ENCODE peak calls at places on chromosomes 12 and 14, in ten cellular contexts. U is CD4-positive, alpha-beta T cell; Y is astrocyte of the spinal cord; G is ureter; S is spleen; W is posterior cingulate gyrus; C is stimulated activated CD4-positive, alpha-beta T cell treated with anti-CD3 and anti-CD28 coated beads, Interleukin-2, amount 100 ng/mL, for 48 hours; H is GM23338; Z is T-helper 1 cell; E is AG10803. T is an unnamed sample.

GRCh38 chr12:62205348-62205747 is 54.9 kb upstream of the USP15 start:
- DNase-seq in Y (no peak), C (no peak), G (no peak), H (no peak), E (no peak), W (no peak), S (no peak), U (no peak), Z (no peak), T (no peak)

GRCh38 chr12:78918221-78918620 is 53.6 kb downstream of the SYT1 start:
- DNase-seq in S (no peak), H (no peak), W (no peak), Y (no peak), G (no peak), U (no peak), E (no peak), C (no peak), Z (no peak), T (no peak)

GRCh38 chr12:120102189-120103043 is 14.1 kb downstream of the RAB35 start:
- DNase-seq in H (peak), G (no peak), U (no peak), Z (no peak), C (no peak), S (no peak), E (no peak), Y (no peak), W (no peak), T (no peak)

GRCh38 chr12:122596838-122597237 is 69.8 kb downstream of the KNTC1 start:
- DNase-seq in C (no peak), W (no peak), H (no peak), S (no peak), E (no peak), Z (no peak), G (no peak), Y (no peak), U (no peak), T (no peak)

GRCh38 chr14:60931206-60931605 is 49.7 kb downstream of the TRMT5 start:
- DNase-seq in G (no peak), W (no peak), Y (peak), S (no peak), H (no peak), C (no peak), E (no peak), Z (no peak), U (no peak), T (no peak)

GRCh38 chr12:102824218-102824835 is 92.7 kb downstream of the PAH start:
- DNase-seq in Y (peak), G (no peak), E (peak), H (peak), C (no peak), S (peak), W (no peak), U (no peak), Z (no peak), T (peak)

GRCh38 chr12:22981711-22982110 is 356.7 kb downstream of the ETNK1 start:
- DNase-seq in H (peak), Y (peak), E (peak), Z (no peak), G (no peak), U (no peak), C (no peak), W (no peak), S (no peak), T (no peak)

GRCh38 chr14:64759555-64759938 is 55.3 kb downstream of the PLEKHG3 start:
- DNase-seq in C (no peak), W (no peak), G (no peak), S (peak), Y (no peak), E (no peak), H (no peak), U (no peak), Z (no peak), T (no peak)

GRCh38 chr12:55068416-55069010 is 48.7 kb downstream of the NEUROD4 start:
- DNase-seq in Z (peak), E (peak), U (no peak), H (peak), S (no peak), C (no peak), W (no peak), Y (peak), G (no peak), T (peak)

GRCh38 chr14:68195126-68195525 is 375.5 kb downstream of the RAD51B start:
- DNase-seq in H (peak), W (no peak), U (no peak), E (no peak), S (no peak), Y (no peak), Z (no peak), C (no peak), G (no peak), T (no peak)

GRCh38 chr14:104376202-104377140 is 203.1 kb upstream of the C14orf180 start:
- DNase-seq in C (no peak), E (no peak), Z (no peak), W (no peak), S (no peak), U (no peak), Y (no peak), G (no peak), H (no peak), T (no peak)

GRCh38 chr12:75986001-75986739 is 45.4 kb downstream of the PHLDA1 start:
- DNase-seq in Z (no peak), E (no peak), C (no peak), H (no peak), S (no peak), U (no peak), Y (no peak), G (no peak), W (no peak), T (no peak)

T was measured in iPS-NIHi11.